ENCODE peak calls at places on chromosomes 6 and 20, in four cellular contexts. M is activated gamma-delta T cell treated with Interleukin-2 at 50 U/mL for 16 hours, N is EH, X is iris pigment epithelial cell. W is an unnamed sample.

GRCh38 chr20:50393990-50394561 is 116.1 kb upstream of the PTPN1 start:
- DNase-seq in X (no peak), N (no peak), M (no peak), W (no peak)

GRCh38 chr6:167825059-167825758 is 1.5 kb upstream of the AFDN start:
- DNase-seq in M (no peak), X (no peak), N (peak; percentile 16), W (no peak)

GRCh38 chr20:59805266-59805665 is 128.2 kb downstream of the SYCP2 start:
- DNase-seq in M (no peak), X (no peak), N (no peak), W (no peak)

GRCh38 chr6:38043259-38043753 is 223.8 kb downstream of the ZFAND3 start:
- DNase-seq in M (no peak), X (no peak), N (no peak), W (no peak)

GRCh38 chr6:118252474-118252873 is 295.6 kb upstream of the PLN start:
- DNase-seq in N (peak; percentile 2), X (no peak), M (no peak), W (no peak)

GRCh38 chr6:36519352-36519751 is 27.9 kb downstream of the STK38 start:
- DNase-seq in M (no peak), N (no peak), X (no peak), W (no peak)

GRCh38 chr6:43953794-43954310 is 173.4 kb downstream of the MRPL14 start:
- DNase-seq in N (no peak), X (peak; percentile 30), M (no peak), W (no peak)

GRCh38 chr20:50625986-50626677 is 65.2 kb downstream of the RIPOR3 start:
- DNase-seq in M (no peak), N (peak; percentile 52), X (no peak), W (no peak)

GRCh38 chr6:43703512-43704429 is 16.2 kb upstream of the MRPS18A start:
- DNase-seq in M (no peak), N (no peak), X (no peak), W (no peak)

GRCh38 chr20:24956001-24956761 is 7.1 kb downstream of the CST7 start:
- DNase-seq in M (no peak), X (no peak), N (no peak), W (no peak)

GRCh38 chr20:64247312-64247627 is 8.3 kb upstream of the PCMTD2 start:
- DNase-seq in N (no peak), M (no peak), X (no peak), W (no peak)

GRCh38 chr20:46545077-46545826 is 5.2 kb downstream of the OCSTAMP start:
- DNase-seq in X (peak; percentile 10), N (no peak), M (peak; percentile 31), W (no peak)

GRCh38 chr6:30725713-30726505 is 5.8 kb downstream of the TUBB start:
- DNase-seq in N (peak; percentile 84), X (peak; percentile 50), M (no peak), W (peak; percentile 62)

W was measured in astrocyte.